ENCODE peak calls at places on chromosomes 3 and 15, in nine cellular contexts. One of them, this sample, is unnamed. For H3K36me3 and H3K9me3, the result is how much of the 10 kb centered on the place peaks cover.

GRCh38 chr3:143040264-143040879 is 39.0 kb downstream of the U2SURP start:
- DNase-seq in effector memory CD4-positive, alpha-beta T cell: no peak
- DNase-seq in adrenal gland: no peak
- DNase-seq in WERI-Rb-1: no peak
- DNase-seq in RWPE2: no peak
- DNase-seq in IMR-90: peak
- DNase-seq in aorta: no peak
- DNase-seq in right lobe of liver: no peak
- DNase-seq in PC-3: peak
- DNase-seq in this sample: peak

GRCh38 chr3:126516152-126516935 is 1.2 kb downstream of the UROC1 start:
- DNase-seq in WERI-Rb-1: no peak
- DNase-seq in IMR-90: no peak
- DNase-seq in RWPE2: peak
- DNase-seq in effector memory CD4-positive, alpha-beta T cell: no peak
- DNase-seq in aorta: peak
- DNase-seq in PC-3: no peak
- DNase-seq in right lobe of liver: peak
- DNase-seq in adrenal gland: no peak
- DNase-seq in this sample: no peak

GRCh38 chr15:53525894-53526293 is 233.6 kb downstream of the WDR72 start:
- DNase-seq in PC-3: no peak
- DNase-seq in adrenal gland: no peak
- DNase-seq in IMR-90: no peak
- DNase-seq in right lobe of liver: no peak
- DNase-seq in RWPE2: no peak
- DNase-seq in aorta: no peak
- DNase-seq in effector memory CD4-positive, alpha-beta T cell: no peak
- DNase-seq in WERI-Rb-1: no peak
- DNase-seq in this sample: no peak

GRCh38 chr3:11569156-11569741 is 74.5 kb downstream of the VGLL4 start:
- DNase-seq in effector memory CD4-positive, alpha-beta T cell: no peak
- DNase-seq in WERI-Rb-1: no peak
- DNase-seq in RWPE2: no peak
- DNase-seq in aorta: no peak
- DNase-seq in PC-3: no peak
- DNase-seq in right lobe of liver: no peak
- DNase-seq in IMR-90: no peak
- DNase-seq in adrenal gland: no peak
- DNase-seq in this sample: no peak

GRCh38 chr15:66882251-66883020 is 180.4 kb downstream of the SMAD6 start:
- DNase-seq in effector memory CD4-positive, alpha-beta T cell: no peak
- DNase-seq in IMR-90: peak
- DNase-seq in right lobe of liver: no peak
- DNase-seq in aorta: peak
- DNase-seq in RWPE2: no peak
- DNase-seq in WERI-Rb-1: no peak
- DNase-seq in adrenal gland: peak
- DNase-seq in PC-3: peak
- DNase-seq in this sample: no peak

GRCh38 chr3:146100825-146101444 is 60.0 kb downstream of the PLOD2 start:
- DNase-seq in right lobe of liver: no peak
- DNase-seq in PC-3: no peak
- DNase-seq in WERI-Rb-1: no peak
- DNase-seq in effector memory CD4-positive, alpha-beta T cell: no peak
- DNase-seq in aorta: no peak
- DNase-seq in adrenal gland: no peak
- DNase-seq in IMR-90: peak
- DNase-seq in RWPE2: no peak
- DNase-seq in this sample: no peak

GRCh38 chr15:25829075-25829474 is 34.1 kb downstream of the ATP10A start:
- DNase-seq in PC-3: no peak
- DNase-seq in right lobe of liver: no peak
- DNase-seq in adrenal gland: no peak
- DNase-seq in aorta: no peak
- DNase-seq in RWPE2: no peak
- DNase-seq in IMR-90: peak
- DNase-seq in effector memory CD4-positive, alpha-beta T cell: no peak
- DNase-seq in WERI-Rb-1: no peak
- DNase-seq in this sample: no peak

GRCh38 chr15:101447561-101448071 is 41.9 kb downstream of the PCSK6 start:
- DNase-seq in right lobe of liver: peak
- DNase-seq in adrenal gland: no peak
- DNase-seq in effector memory CD4-positive, alpha-beta T cell: no peak
- DNase-seq in PC-3: no peak
- DNase-seq in RWPE2: peak
- DNase-seq in WERI-Rb-1: no peak
- DNase-seq in aorta: no peak
- DNase-seq in IMR-90: no peak
- DNase-seq in this sample: no peak

GRCh38 chr3:4722103-4722502 is 229.0 kb downstream of the ITPR1 start:
- DNase-seq in RWPE2: no peak
- DNase-seq in PC-3: peak
- DNase-seq in IMR-90: peak
- DNase-seq in effector memory CD4-positive, alpha-beta T cell: no peak
- DNase-seq in right lobe of liver: peak
- DNase-seq in adrenal gland: peak
- DNase-seq in WERI-Rb-1: peak
- DNase-seq in aorta: peak
- DNase-seq in this sample: no peak

GRCh38 chr3:57726395-57726794 is 29.7 kb upstream of the SLMAP start:
- DNase-seq in right lobe of liver: no peak
- DNase-seq in RWPE2: no peak
- DNase-seq in effector memory CD4-positive, alpha-beta T cell: no peak
- DNase-seq in WERI-Rb-1: no peak
- DNase-seq in IMR-90: no peak
- DNase-seq in adrenal gland: no peak
- DNase-seq in aorta: no peak
- DNase-seq in PC-3: no peak
- DNase-seq in this sample: no peak

GRCh38 chr15:94205366-94205765 is 26.0 kb upstream of the MCTP2 start:
- DNase-seq in IMR-90: peak
- DNase-seq in aorta: no peak
- DNase-seq in WERI-Rb-1: no peak
- DNase-seq in adrenal gland: no peak
- DNase-seq in effector memory CD4-positive, alpha-beta T cell: no peak
- DNase-seq in PC-3: no peak
- DNase-seq in right lobe of liver: no peak
- DNase-seq in RWPE2: no peak
- DNase-seq in this sample: no peak

GRCh38 chr3:141561426-141562034 is 74.7 kb downstream of the RASA2 start:
- DNase-seq in right lobe of liver: no peak
- DNase-seq in PC-3: peak
- DNase-seq in effector memory CD4-positive, alpha-beta T cell: no peak
- DNase-seq in IMR-90: peak
- DNase-seq in aorta: no peak
- DNase-seq in RWPE2: no peak
- DNase-seq in WERI-Rb-1: peak
- DNase-seq in adrenal gland: no peak
- DNase-seq in this sample: peak

GRCh38 chr15:100021653-100022052 is 288.4 kb upstream of the LYSMD4 start:
- DNase-seq in WERI-Rb-1: no peak
- DNase-seq in RWPE2: no peak
- DNase-seq in adrenal gland: no peak
- DNase-seq in IMR-90: no peak
- DNase-seq in aorta: no peak
- DNase-seq in PC-3: no peak
- DNase-seq in effector memory CD4-positive, alpha-beta T cell: no peak
- DNase-seq in right lobe of liver: no peak
- DNase-seq in this sample: no peak

GRCh38 chr3:140629351-140630137 is 48.3 kb upstream of the TRIM42 start:
- DNase-seq in effector memory CD4-positive, alpha-beta T cell: no peak
- DNase-seq in PC-3: peak
- DNase-seq in RWPE2: no peak
- DNase-seq in aorta: no peak
- DNase-seq in IMR-90: peak
- DNase-seq in WERI-Rb-1: no peak
- DNase-seq in right lobe of liver: no peak
- DNase-seq in adrenal gland: no peak
- DNase-seq in this sample: no peak

GRCh38 chr3:112372396-112372795 is 39.4 kb downstream of the CD200 start:
- DNase-seq in aorta: no peak
- DNase-seq in RWPE2: no peak
- DNase-seq in PC-3: no peak
- DNase-seq in adrenal gland: no peak
- DNase-seq in IMR-90: no peak
- DNase-seq in WERI-Rb-1: no peak
- DNase-seq in effector memory CD4-positive, alpha-beta T cell: no peak
- DNase-seq in right lobe of liver: no peak
- DNase-seq in this sample: no peak

GRCh38 chr3:159028706-159029105 is 226.9 kb downstream of the MFSD1 start:
- DNase-seq in PC-3: no peak
- DNase-seq in WERI-Rb-1: no peak
- DNase-seq in adrenal gland: no peak
- DNase-seq in RWPE2: no peak
- DNase-seq in effector memory CD4-positive, alpha-beta T cell: no peak
- DNase-seq in right lobe of liver: no peak
- DNase-seq in IMR-90: no peak
- DNase-seq in aorta: no peak
- DNase-seq in this sample: no peak

GRCh38 chr3:191568206-191568605 is 107.2 kb downstream of the PYDC2 start:
- DNase-seq in effector memory CD4-positive, alpha-beta T cell: no peak
- DNase-seq in PC-3: peak
- DNase-seq in aorta: no peak
- DNase-seq in IMR-90: no peak
- DNase-seq in WERI-Rb-1: no peak
- DNase-seq in adrenal gland: no peak
- DNase-seq in right lobe of liver: no peak
- DNase-seq in RWPE2: no peak
- DNase-seq in this sample: no peak

GRCh38 chr3:65406470-65406869 is 632.2 kb downstream of the MAGI1 start:
- DNase-seq in IMR-90: peak
- DNase-seq in adrenal gland: no peak
- DNase-seq in aorta: no peak
- DNase-seq in RWPE2: no peak
- DNase-seq in PC-3: peak
- DNase-seq in right lobe of liver: no peak
- DNase-seq in WERI-Rb-1: no peak
- DNase-seq in effector memory CD4-positive, alpha-beta T cell: no peak
- DNase-seq in this sample: no peak

GRCh38 chr3:174483254-174483653 is 375.9 kb upstream of the NAALADL2 start:
- DNase-seq in PC-3: no peak
- DNase-seq in aorta: no peak
- DNase-seq in WERI-Rb-1: peak
- DNase-seq in IMR-90: no peak
- DNase-seq in effector memory CD4-positive, alpha-beta T cell: no peak
- DNase-seq in right lobe of liver: no peak
- DNase-seq in adrenal gland: no peak
- DNase-seq in RWPE2: no peak
- DNase-seq in this sample: no peak

GRCh38 chr15:22868495-22868894 is 30.0 kb downstream of the NIPA2 start:
- DNase-seq in IMR-90: no peak
- DNase-seq in effector memory CD4-positive, alpha-beta T cell: no peak
- DNase-seq in aorta: no peak
- DNase-seq in adrenal gland: no peak
- DNase-seq in right lobe of liver: no peak
- DNase-seq in WERI-Rb-1: no peak
- DNase-seq in PC-3: no peak
- DNase-seq in RWPE2: no peak
- DNase-seq in this sample: no peak

GRCh38 chr3:192128060-192128459 is 599.3 kb downstream of the FGF12 start:
- DNase-seq in right lobe of liver: no peak
- DNase-seq in WERI-Rb-1: no peak
- DNase-seq in RWPE2: no peak
- DNase-seq in PC-3: no peak
- DNase-seq in aorta: no peak
- DNase-seq in effector memory CD4-positive, alpha-beta T cell: no peak
- DNase-seq in adrenal gland: no peak
- DNase-seq in IMR-90: no peak
- DNase-seq in this sample: no peak

GRCh38 chr3:172256101-172256687 is 192.1 kb downstream of the GHSR start:
- DNase-seq in PC-3: no peak
- DNase-seq in RWPE2: no peak
- DNase-seq in right lobe of liver: no peak
- DNase-seq in aorta: no peak
- DNase-seq in WERI-Rb-1: no peak
- DNase-seq in IMR-90: peak
- DNase-seq in effector memory CD4-positive, alpha-beta T cell: no peak
- DNase-seq in adrenal gland: peak
- DNase-seq in this sample: no peak
- H3K27ac ChIP-seq in PC-3: no peak
- H3K27ac ChIP-seq in RWPE2: no peak
- H3K27ac ChIP-seq in right lobe of liver: no peak
- H3K27ac ChIP-seq in aorta: peak
- H3K27ac ChIP-seq in WERI-Rb-1: no peak
- H3K27ac ChIP-seq in IMR-90: peak
- H3K27ac ChIP-seq in effector memory CD4-positive, alpha-beta T cell: no peak
- H3K27ac ChIP-seq in adrenal gland: peak
- H3K27ac ChIP-seq in this sample: no peak

DNA sequence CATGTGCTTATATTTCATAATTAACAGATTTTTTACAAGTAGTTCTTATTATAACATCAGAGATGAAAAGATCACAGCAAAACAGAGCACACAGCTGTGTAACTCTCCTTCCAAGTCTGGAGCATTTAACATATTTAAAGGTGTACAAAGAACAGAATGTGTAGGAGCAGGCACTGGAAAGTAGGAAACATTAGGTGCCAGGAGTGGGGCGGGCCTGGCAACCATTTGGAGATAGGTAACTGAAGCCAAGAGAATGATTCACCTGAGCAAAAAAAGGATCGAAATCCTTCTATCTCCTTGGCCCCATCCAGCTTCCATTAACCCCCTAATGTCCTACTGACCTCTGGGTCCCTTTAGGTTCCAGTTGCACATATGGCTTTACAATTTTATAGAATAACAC is 2.3 kb upstream of the MYH15 start:
- DNase-seq in RWPE2: no peak
- DNase-seq in IMR-90: no peak
- DNase-seq in WERI-Rb-1: no peak
- DNase-seq in aorta: no peak
- DNase-seq in effector memory CD4-positive, alpha-beta T cell: no peak
- DNase-seq in PC-3: no peak
- DNase-seq in right lobe of liver: no peak
- DNase-seq in adrenal gland: no peak
- DNase-seq in this sample: no peak
- H3K36me3 ChIP-seq in RWPE2: under half
- H3K36me3 ChIP-seq in IMR-90: under half
- H3K36me3 ChIP-seq in WERI-Rb-1: under half
- H3K36me3 ChIP-seq in aorta: under half
- H3K36me3 ChIP-seq in effector memory CD4-positive, alpha-beta T cell: under half
- H3K36me3 ChIP-seq in PC-3: under half
- H3K36me3 ChIP-seq in right lobe of liver: under half
- H3K36me3 ChIP-seq in adrenal gland: under half
- H3K36me3 ChIP-seq in this sample: under half

GRCh38 chr15:31597466-31597865 is 270.8 kb downstream of the KLF13 start:
- DNase-seq in WERI-Rb-1: no peak
- DNase-seq in right lobe of liver: no peak
- DNase-seq in RWPE2: no peak
- DNase-seq in PC-3: no peak
- DNase-seq in adrenal gland: no peak
- DNase-seq in aorta: no peak
- DNase-seq in IMR-90: no peak
- DNase-seq in effector memory CD4-positive, alpha-beta T cell: no peak
- DNase-seq in this sample: no peak

GRCh38 chr15:31598620-31599019 is 272.0 kb downstream of the KLF13 start:
- DNase-seq in aorta: no peak
- DNase-seq in RWPE2: peak
- DNase-seq in PC-3: peak
- DNase-seq in adrenal gland: no peak
- DNase-seq in right lobe of liver: no peak
- DNase-seq in effector memory CD4-positive, alpha-beta T cell: no peak
- DNase-seq in WERI-Rb-1: peak
- DNase-seq in IMR-90: peak
- DNase-seq in this sample: no peak
- H3K9me3 ChIP-seq in aorta: under half
- H3K9me3 ChIP-seq in RWPE2: under half
- H3K9me3 ChIP-seq in PC-3: under half
- H3K9me3 ChIP-seq in adrenal gland: under half
- H3K9me3 ChIP-seq in right lobe of liver: under half
- H3K9me3 ChIP-seq in effector memory CD4-positive, alpha-beta T cell: under half
- H3K9me3 ChIP-seq in WERI-Rb-1: under half
- H3K9me3 ChIP-seq in IMR-90: under half
- H3K9me3 ChIP-seq in this sample: under half

GRCh38 chr15:63190993-63191392 is 1.6 kb downstream of the RAB8B start:
- DNase-seq in WERI-Rb-1: no peak
- DNase-seq in aorta: no peak
- DNase-seq in adrenal gland: no peak
- DNase-seq in effector memory CD4-positive, alpha-beta T cell: no peak
- DNase-seq in RWPE2: no peak
- DNase-seq in PC-3: no peak
- DNase-seq in right lobe of liver: no peak
- DNase-seq in IMR-90: no peak
- DNase-seq in this sample: no peak
- H3K27ac ChIP-seq in WERI-Rb-1: no peak
- H3K27ac ChIP-seq in aorta: no peak
- H3K27ac ChIP-seq in adrenal gland: no peak
- H3K27ac ChIP-seq in effector memory CD4-positive, alpha-beta T cell: peak
- H3K27ac ChIP-seq in RWPE2: peak
- H3K27ac ChIP-seq in PC-3: no peak
- H3K27ac ChIP-seq in right lobe of liver: peak
- H3K27ac ChIP-seq in IMR-90: no peak
- H3K27ac ChIP-seq in this sample: peak

This sample was measured in CD4-positive, CD25-positive, alpha-beta regulatory T cell.